ENCODE peak calls at places on chromosomes 4 and X, in five cellular contexts. One of them, this sample, is unnamed.

GRCh38 chrX:39263946-39264483 is 462.8 kb downstream of the MID1IP1 start:
- DNase-seq in activated CD8-positive, alpha-beta T cell treated with anti-CD3 and anti-CD28 coated beads, Interleukin-2, amount 10 ng/mL, durations not matched to agents 7 days and 5 days: peak
- DNase-seq in heart right ventricle: no peak
- DNase-seq in astrocyte of the spinal cord: no peak
- DNase-seq in mesothelial cell of epicardium: no peak
- DNase-seq in this sample: no peak

GRCh38 chr4:119939066-119939995 is 127.3 kb downstream of the MAD2L1 start:
- DNase-seq in heart right ventricle: peak
- DNase-seq in activated CD8-positive, alpha-beta T cell treated with anti-CD3 and anti-CD28 coated beads, Interleukin-2, amount 10 ng/mL, durations not matched to agents 7 days and 5 days: no peak
- DNase-seq in mesothelial cell of epicardium: no peak
- DNase-seq in astrocyte of the spinal cord: peak
- DNase-seq in this sample: no peak

GRCh38 chr4:126738926-126739325 is 893.8 kb upstream of the INTU start:
- DNase-seq in heart right ventricle: no peak
- DNase-seq in astrocyte of the spinal cord: no peak
- DNase-seq in activated CD8-positive, alpha-beta T cell treated with anti-CD3 and anti-CD28 coated beads, Interleukin-2, amount 10 ng/mL, durations not matched to agents 7 days and 5 days: no peak
- DNase-seq in mesothelial cell of epicardium: no peak
- DNase-seq in this sample: no peak

GRCh38 chr4:78951862-78952472 is 12.7 kb upstream of the PAQR3 start:
- DNase-seq in astrocyte of the spinal cord: peak
- DNase-seq in mesothelial cell of epicardium: no peak
- DNase-seq in activated CD8-positive, alpha-beta T cell treated with anti-CD3 and anti-CD28 coated beads, Interleukin-2, amount 10 ng/mL, durations not matched to agents 7 days and 5 days: peak
- DNase-seq in heart right ventricle: no peak
- DNase-seq in this sample: peak

GRCh38 chr4:64821612-64822011 is 412.4 kb upstream of the TECRL start:
- DNase-seq in heart right ventricle: no peak
- DNase-seq in astrocyte of the spinal cord: no peak
- DNase-seq in activated CD8-positive, alpha-beta T cell treated with anti-CD3 and anti-CD28 coated beads, Interleukin-2, amount 10 ng/mL, durations not matched to agents 7 days and 5 days: no peak
- DNase-seq in mesothelial cell of epicardium: no peak
- DNase-seq in this sample: no peak

GRCh38 chrX:77446029-77446585 is 1.1 kb upstream of the FGF16 start:
- DNase-seq in mesothelial cell of epicardium: no peak
- DNase-seq in astrocyte of the spinal cord: no peak
- DNase-seq in heart right ventricle: no peak
- DNase-seq in activated CD8-positive, alpha-beta T cell treated with anti-CD3 and anti-CD28 coated beads, Interleukin-2, amount 10 ng/mL, durations not matched to agents 7 days and 5 days: peak
- DNase-seq in this sample: no peak

GRCh38 chr4:47198791-47199190 is 167.4 kb downstream of the GABRB1 start:
- DNase-seq in heart right ventricle: no peak
- DNase-seq in mesothelial cell of epicardium: no peak
- DNase-seq in astrocyte of the spinal cord: no peak
- DNase-seq in activated CD8-positive, alpha-beta T cell treated with anti-CD3 and anti-CD28 coated beads, Interleukin-2, amount 10 ng/mL, durations not matched to agents 7 days and 5 days: no peak
- DNase-seq in this sample: no peak

GRCh38 chrX:126165401-126165720 is 728 bp downstream of the DCAF12L2 start:
- DNase-seq in mesothelial cell of epicardium: no peak
- DNase-seq in activated CD8-positive, alpha-beta T cell treated with anti-CD3 and anti-CD28 coated beads, Interleukin-2, amount 10 ng/mL, durations not matched to agents 7 days and 5 days: no peak
- DNase-seq in astrocyte of the spinal cord: no peak
- DNase-seq in heart right ventricle: no peak
- DNase-seq in this sample: no peak

GRCh38 chr4:20641971-20642370 is 58.3 kb upstream of the PACRGL start:
- DNase-seq in activated CD8-positive, alpha-beta T cell treated with anti-CD3 and anti-CD28 coated beads, Interleukin-2, amount 10 ng/mL, durations not matched to agents 7 days and 5 days: no peak
- DNase-seq in astrocyte of the spinal cord: no peak
- DNase-seq in heart right ventricle: no peak
- DNase-seq in mesothelial cell of epicardium: no peak
- DNase-seq in this sample: no peak

GRCh38 chr4:166274775-166275174 is 401.7 kb downstream of the TLL1 start:
- DNase-seq in activated CD8-positive, alpha-beta T cell treated with anti-CD3 and anti-CD28 coated beads, Interleukin-2, amount 10 ng/mL, durations not matched to agents 7 days and 5 days: no peak
- DNase-seq in astrocyte of the spinal cord: no peak
- DNase-seq in mesothelial cell of epicardium: no peak
- DNase-seq in heart right ventricle: no peak
- DNase-seq in this sample: no peak

This sample was measured in RPMI8226.